ENCODE peak calls at places on chromosomes 16 and 17, in five cellular contexts. One of them, this sample, is unnamed.

GRCh38 chr17:83148317-83149044 is 69.1 kb downstream of the METRNL start:
- DNase-seq in cardiac fibroblast: no peak
- DNase-seq in NCI-H187: no peak
- DNase-seq in NCI-H510A treated with DMSO at 0.1 percent for 48 hours: no peak
- DNase-seq in gastrocnemius medialis: no peak
- DNase-seq in this sample: no peak

GRCh38 chr17:47935961-47936360 is 5.4 kb upstream of the PNPO start:
- DNase-seq in NCI-H510A treated with DMSO at 0.1 percent for 48 hours: no peak
- DNase-seq in NCI-H187: no peak
- DNase-seq in gastrocnemius medialis: no peak
- DNase-seq in cardiac fibroblast: peak; percentile 82
- DNase-seq in this sample: no peak

GRCh38 chr17:32487460-32488176 is 825 bp downstream of the CDK5R1 start:
- DNase-seq in NCI-H510A treated with DMSO at 0.1 percent for 48 hours: peak; percentile 35
- DNase-seq in gastrocnemius medialis: no peak
- DNase-seq in NCI-H187: no peak
- DNase-seq in cardiac fibroblast: peak; percentile 13
- DNase-seq in this sample: no peak

GRCh38 chr17:17849863-17850373 is 13.1 kb upstream of the SREBF1 start:
- DNase-seq in NCI-H510A treated with DMSO at 0.1 percent for 48 hours: peak; percentile 71
- DNase-seq in gastrocnemius medialis: peak; percentile 83
- DNase-seq in cardiac fibroblast: peak; percentile 56
- DNase-seq in NCI-H187: no peak
- DNase-seq in this sample: peak; percentile 44

GRCh38 chr17:31740611-31741082 is 118.4 kb downstream of the COPRS start:
- DNase-seq in cardiac fibroblast: peak; percentile 65
- DNase-seq in NCI-H510A treated with DMSO at 0.1 percent for 48 hours: no peak
- DNase-seq in NCI-H187: no peak
- DNase-seq in gastrocnemius medialis: no peak
- DNase-seq in this sample: no peak

GRCh38 chr17:10059684-10060211 is 138.7 kb downstream of the GAS7 start:
- DNase-seq in NCI-H510A treated with DMSO at 0.1 percent for 48 hours: no peak
- DNase-seq in gastrocnemius medialis: peak; percentile 53
- DNase-seq in NCI-H187: no peak
- DNase-seq in cardiac fibroblast: no peak
- DNase-seq in this sample: no peak

GRCh38 chr16:58177347-58177710 is 20.6 kb downstream of the CSNK2A2 start:
- DNase-seq in NCI-H187: no peak
- DNase-seq in gastrocnemius medialis: no peak
- DNase-seq in cardiac fibroblast: no peak
- DNase-seq in NCI-H510A treated with DMSO at 0.1 percent for 48 hours: no peak
- DNase-seq in this sample: no peak

GRCh38 chr17:4722678-4723240 is 8.5 kb upstream of the MED11 start:
- DNase-seq in NCI-H187: no peak
- DNase-seq in cardiac fibroblast: no peak
- DNase-seq in NCI-H510A treated with DMSO at 0.1 percent for 48 hours: no peak
- DNase-seq in gastrocnemius medialis: no peak
- DNase-seq in this sample: no peak

GRCh38 chr16:27486760-27487159 is 63.0 kb downstream of the GTF3C1 start:
- DNase-seq in NCI-H187: no peak
- DNase-seq in gastrocnemius medialis: no peak
- DNase-seq in NCI-H510A treated with DMSO at 0.1 percent for 48 hours: no peak
- DNase-seq in cardiac fibroblast: no peak
- DNase-seq in this sample: no peak

GRCh38 chr16:66970775-66971725 is 10.0 kb downstream of the CES3 start:
- DNase-seq in cardiac fibroblast: peak; percentile 38
- DNase-seq in NCI-H510A treated with DMSO at 0.1 percent for 48 hours: no peak
- DNase-seq in gastrocnemius medialis: no peak
- DNase-seq in NCI-H187: no peak
- DNase-seq in this sample: no peak

GRCh38 chr17:83189013-83189672 is 109.7 kb downstream of the METRNL start:
- DNase-seq in NCI-H510A treated with DMSO at 0.1 percent for 48 hours: no peak
- DNase-seq in NCI-H187: no peak
- DNase-seq in gastrocnemius medialis: no peak
- DNase-seq in cardiac fibroblast: no peak
- DNase-seq in this sample: no peak

GRCh38 chr17:48471807-48472484 is 41.9 kb upstream of the SKAP1 start:
- DNase-seq in NCI-H187: no peak
- DNase-seq in gastrocnemius medialis: no peak
- DNase-seq in NCI-H510A treated with DMSO at 0.1 percent for 48 hours: no peak
- DNase-seq in cardiac fibroblast: no peak
- DNase-seq in this sample: no peak

GRCh38 chr17:8430966-8431365 is 4.7 kb upstream of the NDEL1 start:
- DNase-seq in gastrocnemius medialis: peak; percentile 20
- DNase-seq in NCI-H510A treated with DMSO at 0.1 percent for 48 hours: no peak
- DNase-seq in NCI-H187: no peak
- DNase-seq in cardiac fibroblast: peak; percentile 57
- DNase-seq in this sample: no peak